ENCODE peak calls at places on chromosomes 1 and 21, in four cellular contexts. B is body of pancreas, J is GM23338, E is pancreas. R is an unnamed sample.

GRCh38 chr1:5877683-5878530 is 114.3 kb downstream of the NPHP4 start:
- DNase-seq in B (no peak), J (no peak), E (no peak), R (no peak)

GRCh38 chr1:81650741-81651140 is 150.0 kb upstream of the ADGRL2 start:
- DNase-seq in B (no peak), J (no peak), E (no peak), R (no peak)

GRCh38 chr1:212012034-212012740 is 23.2 kb downstream of the INTS7 start:
- DNase-seq in B (peak; percentile 76), J (peak; percentile 82), E (peak; percentile 59), R (no peak)

GRCh38 chr1:218384576-218384975 is 39.4 kb downstream of the TGFB2 start:
- DNase-seq in B (no peak), J (no peak), E (no peak), R (no peak)

GRCh38 chr1:154730986-154731489 is 123.1 kb upstream of the ADAR start:
- DNase-seq in B (no peak), J (peak; percentile 26), E (no peak), R (no peak)

GRCh38 chr1:67522001-67522441 is 91.8 kb upstream of the SERBP1 start:
- DNase-seq in B (no peak), J (no peak), E (no peak), R (no peak)

GRCh38 chr1:240189386-240189989 is 97.8 kb downstream of the FMN2 start:
- DNase-seq in B (peak; percentile 34), J (peak; percentile 76), E (no peak), R (peak; percentile 13)

GRCh38 chr1:117093870-117094621 is 27.5 kb downstream of the TRIM45 start:
- DNase-seq in B (no peak), J (peak; percentile 61), E (no peak), R (no peak)

GRCh38 chr1:6441586-6441985 is 17.0 kb downstream of the ESPN start:
- DNase-seq in B (no peak), J (no peak), E (no peak), R (no peak)

GRCh38 chr1:115666206-115666605 is 24.4 kb downstream of the VANGL1 start:
- DNase-seq in B (no peak), J (no peak), E (no peak), R (no peak)

GRCh38 chr21:28743723-28744122 is 249.0 kb downstream of the LTN1 start:
- DNase-seq in B (no peak), J (no peak), E (no peak), R (no peak)

GRCh38 chr1:104795931-104796330 is 1046.2 kb downstream of the AMY1C start:
- DNase-seq in B (no peak), J (no peak), E (no peak), R (no peak)

GRCh38 chr21:33968998-33969353 is 53.4 kb upstream of the ATP5PO start:
- DNase-seq in B (no peak), J (no peak), E (no peak), R (no peak)

GRCh38 chr1:25111706-25112105 is 120.6 kb downstream of the SYF2 start:
- DNase-seq in B (no peak), J (no peak), E (no peak), R (no peak)

GRCh38 chr1:217642455-217642854 is 11.3 kb downstream of the SPATA17 start:
- DNase-seq in B (no peak), J (no peak), E (no peak), R (no peak)

GRCh38 chr1:159828916-159829634 is 2.4 kb downstream of the SLAMF8 start:
- DNase-seq in B (peak; percentile 48), J (peak; percentile 75), E (peak; percentile 49), R (no peak)

GRCh38 chr1:199546323-199546722 is 481.2 kb upstream of the NR5A2 start:
- DNase-seq in B (no peak), J (no peak), E (no peak), R (no peak)

GRCh38 chr1:245840971-245841370 is 666.1 kb downstream of the SMYD3 start:
- DNase-seq in B (no peak), J (no peak), E (no peak), R (no peak)

GRCh38 chr1:234149217-234149616 is 224.0 kb upstream of the COA6 start:
- DNase-seq in B (no peak), J (no peak), E (no peak), R (no peak)

GRCh38 chr21:15967661-15968060 is 237.9 kb downstream of the USP25 start:
- DNase-seq in B (no peak), J (peak; percentile 40), E (no peak), R (no peak)

GRCh38 chr1:65150583-65151263 is 2.7 kb downstream of the AK4 start:
- DNase-seq in B (no peak), J (peak; percentile 61), E (no peak), R (peak; percentile 67)

GRCh38 chr1:119040906-119041305 is 52.8 kb upstream of the TBX15 start:
- DNase-seq in B (peak; percentile 17), J (no peak), E (no peak), R (no peak)

GRCh38 chr1:112263464-112263863 is 132.6 kb upstream of the CTTNBP2NL start:
- DNase-seq in B (no peak), J (no peak), E (no peak), R (no peak)

GRCh38 chr1:216528816-216529215 is 105.6 kb upstream of the USH2A start:
- DNase-seq in B (no peak), J (no peak), E (peak; percentile 19), R (peak; percentile 86)

GRCh38 chr1:205013683-205014367 is 29.2 kb upstream of the CNTN2 start:
- DNase-seq in B (peak; percentile 49), J (peak; percentile 11), E (no peak), R (peak; percentile 72)

DNA sequence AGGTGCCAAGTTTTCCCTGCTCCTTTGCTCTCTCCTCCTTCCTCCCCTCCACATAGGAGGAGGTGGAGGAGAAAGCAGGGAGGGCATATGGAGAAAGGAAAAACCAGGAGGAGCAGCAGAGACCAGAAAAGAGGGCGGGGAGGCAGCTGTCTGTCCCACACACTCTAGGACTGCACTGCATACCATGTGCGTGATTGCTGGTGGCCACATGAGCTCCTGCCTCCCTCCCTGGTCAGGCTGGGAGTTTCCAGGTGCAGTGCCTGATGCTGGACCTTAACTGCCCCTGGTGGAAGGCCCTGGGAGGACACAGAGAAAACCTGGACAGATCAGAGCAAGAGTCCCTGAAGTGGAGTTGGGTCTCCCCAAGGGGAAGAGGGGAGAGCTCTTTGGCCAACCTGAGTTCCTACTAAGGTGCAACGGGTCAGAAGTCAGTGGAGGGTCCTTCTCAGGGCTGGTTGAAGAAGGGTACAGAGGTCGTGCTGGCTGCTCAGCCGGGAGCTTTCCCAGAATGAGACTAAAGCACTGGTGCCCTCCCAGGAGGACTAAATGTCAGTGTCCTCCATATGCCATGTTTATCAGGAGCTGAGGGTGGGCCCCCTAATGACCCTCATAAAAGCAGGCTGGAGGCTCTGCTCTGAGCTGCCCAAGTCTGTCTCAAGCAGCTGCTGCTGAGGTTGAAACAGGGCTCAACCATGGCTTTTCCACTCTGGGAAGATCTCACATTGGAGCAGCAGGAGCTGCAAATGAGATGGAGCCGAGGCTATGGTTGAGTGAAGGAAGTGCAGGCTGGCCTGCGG is 3.5 kb upstream of the LGR6 start:
- DNase-seq in B (no peak), J (no peak), E (no peak), R (no peak)
- TF ChIP-seq CTCF in B (no peak), J (no peak), E (no peak), R (no peak)

GRCh38 chr1:153505576-153505975 is 30.2 kb downstream of the S100A6 start:
- DNase-seq in B (no peak), J (no peak), E (no peak), R (no peak)

GRCh38 chr1:153507926-153508583 is 27.7 kb downstream of the S100A6 start:
- DNase-seq in B (no peak), J (no peak), E (no peak), R (no peak)

GRCh38 chr1:153506386-153506785 is 29.4 kb downstream of the S100A6 start:
- DNase-seq in B (no peak), J (no peak), E (no peak), R (no peak)

GRCh38 chr1:153509036-153509435 is 26.8 kb downstream of the S100A6 start:
- DNase-seq in B (no peak), J (no peak), E (no peak), R (no peak)

DNA sequence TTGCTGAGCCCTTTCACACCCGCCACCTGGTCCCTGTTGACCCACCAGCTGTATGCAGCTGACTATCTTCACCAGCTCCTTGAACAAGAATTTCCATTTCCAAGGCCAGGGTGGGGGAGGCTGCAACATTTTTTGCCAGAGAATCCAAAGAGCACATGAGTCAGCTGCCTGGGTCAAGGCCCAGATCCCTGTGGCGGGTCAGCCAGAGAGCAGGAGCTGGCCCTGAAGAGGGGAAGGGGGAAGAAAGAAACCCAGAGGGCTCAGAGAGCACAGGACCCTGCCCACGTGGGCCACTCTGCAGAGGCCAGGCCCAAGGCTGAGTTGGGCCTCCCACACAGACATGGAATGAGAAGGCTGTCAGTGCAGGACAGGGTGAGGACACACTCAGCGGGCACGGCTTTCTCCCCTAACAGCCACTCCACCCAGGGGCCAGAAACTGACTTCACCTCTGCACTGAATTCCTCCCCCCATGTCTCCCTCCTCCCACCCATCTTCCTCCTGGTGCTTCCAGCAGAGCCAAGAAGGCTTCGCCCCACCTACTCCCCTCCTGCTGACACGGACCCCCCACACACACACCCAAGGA is 28.9 kb downstream of the S100A6 start:
- DNase-seq in B (peak; percentile 89), J (no peak), E (peak; percentile 67), R (no peak)
- H3K4me3 ChIP-seq in B (no peak overlapping the region), J (no peak overlapping the region), E (no peak overlapping the region), R (no peak overlapping the region)

GRCh38 chr1:85230305-85230977 is 29.0 kb downstream of the C1orf52 start:
- DNase-seq in B (no peak), J (peak; percentile 60), E (no peak), R (no peak)
- TF ChIP-seq CTCF in B (peak; percentile 37), J (peak; percentile 58), E (no peak), R (no peak)

DNA sequence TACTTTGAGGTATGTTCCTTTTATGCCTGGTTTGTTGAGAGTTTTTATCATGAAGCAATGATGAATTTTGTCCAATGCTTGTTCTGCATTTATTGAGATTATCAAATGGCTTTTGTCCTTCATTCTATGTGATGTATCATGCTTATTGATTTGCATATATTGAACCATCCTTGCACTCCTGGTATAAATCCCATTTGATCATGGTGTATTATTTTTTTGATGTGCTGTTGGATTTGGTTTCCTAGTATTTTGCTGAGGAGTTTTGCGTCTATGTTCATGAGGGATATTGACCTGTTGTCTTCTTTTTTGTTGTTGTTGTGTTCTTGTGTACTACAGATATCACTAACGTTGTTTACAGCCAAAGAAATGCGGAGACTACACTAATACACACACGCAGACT is 4.1 kb downstream of the DNAH14 start:
- DNase-seq in B (no peak), J (no peak), E (no peak), R (no peak)
- H3K4me3 ChIP-seq in B (no peak overlapping the region), J (no peak overlapping the region), E (no peak overlapping the region), R (no peak overlapping the region)

DNA sequence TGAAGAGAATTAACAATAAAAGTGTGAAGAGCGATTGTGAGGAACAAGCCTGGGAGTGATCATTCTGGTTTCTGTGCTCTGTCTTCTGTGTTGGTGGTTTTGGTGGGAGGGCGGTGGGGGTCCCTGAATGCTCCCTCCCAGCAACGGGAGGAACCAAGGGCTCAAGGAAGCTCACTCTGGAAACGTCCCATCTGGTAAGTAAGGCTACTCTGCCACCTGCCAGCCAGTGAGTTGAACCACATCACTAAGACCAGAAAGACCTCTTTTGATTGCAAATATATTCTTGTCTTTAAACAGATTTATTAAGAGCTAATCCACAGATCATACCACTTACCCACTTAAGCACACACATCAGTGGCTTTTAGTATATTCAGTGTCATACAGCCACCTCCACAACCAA is 125.0 kb downstream of the PRDM2 start:
- DNase-seq in B (no peak), J (no peak), E (no peak), R (no peak)
- TF ChIP-seq CTCF in B (no peak), J (no peak), E (no peak), R (peak; percentile 39)